ENCODE peak calls at places on chromosomes 7 and 10, in seven cellular contexts. U is A549, D is thyroid gland, G is adrenal gland, L is heart left ventricle, X is suprapubic skin, O is GM12878. K is an unnamed sample. For H3K9me3, the result is how much of the 10 kb centered on the place peaks cover.

GRCh38 chr7:151735854-151736402 is 141.0 kb downstream of the PRKAG2 start:
- DNase-seq in G (no peak), L (no peak), O (no peak), U (no peak), D (no peak), X (no peak), K (no peak)

GRCh38 chr10:129598413-129598812 is 131.4 kb downstream of the MGMT start:
- DNase-seq in D (no peak), O (no peak), L (no peak), U (no peak), G (no peak), X (no peak), K (no peak)

GRCh38 chr10:127976286-127976685 is 69.4 kb downstream of the PTPRE start:
- DNase-seq in L (no peak), G (no peak), O (no peak), U (no peak), D (no peak), X (no peak), K (no peak)

GRCh38 chr10:19817251-19818046 is 1.2 kb downstream of the PLXDC2 start:
- DNase-seq in O (no peak), L (no peak), D (peak), U (no peak), X (peak), G (peak), K (no peak)

GRCh38 chr10:71685554-71686202 is 33.9 kb downstream of the C10orf105 start:
- DNase-seq in O (no peak), X (no peak), G (no peak), U (no peak), L (no peak), D (peak), K (no peak)

GRCh38 chr7:21358640-21359039 is 69.2 kb upstream of the SP4 start:
- DNase-seq in X (no peak), D (no peak), G (no peak), L (no peak), U (no peak), O (no peak), K (no peak)

GRCh38 chr7:128176696-128177095 is 64.4 kb upstream of the LEP start:
- DNase-seq in G (no peak), U (no peak), O (no peak), X (no peak), L (no peak), D (no peak), K (no peak)

GRCh38 chr7:95730493-95731280 is 41.7 kb upstream of the DYNC1I1 start:
- DNase-seq in G (peak), O (no peak), L (no peak), D (peak), U (no peak), X (no peak), K (no peak)

GRCh38 chr7:143013473-143013872 is 13.5 kb downstream of the OR9A2 start:
- DNase-seq in U (no peak), L (no peak), D (peak), O (no peak), G (peak), X (no peak), K (no peak)

GRCh38 chr10:71075066-71075758 is 137.2 kb upstream of the UNC5B start:
- DNase-seq in U (no peak), G (peak), L (peak), D (no peak), X (peak), O (no peak), K (no peak)

GRCh38 chr10:100998991-100999741 is 442 bp upstream of the LZTS2 start:
- DNase-seq in L (peak), G (peak), D (peak), X (peak), U (peak), O (no peak), K (peak)

GRCh38 chr10:88159127-88159829 is 295.9 kb downstream of the PTEN start:
- DNase-seq in D (no peak), G (no peak), L (no peak), U (no peak), O (no peak), X (no peak), K (no peak)

GRCh38 chr7:95608344-95609173 is 12.2 kb upstream of the PDK4 start:
- DNase-seq in G (peak), U (peak), D (peak), X (peak), L (peak), O (peak), K (peak)

GRCh38 chr7:116271161-116271979 is 61.0 kb downstream of the TES start:
- DNase-seq in G (no peak), X (no peak), L (no peak), D (no peak), O (no peak), U (no peak), K (no peak)

GRCh38 chr10:102401322-102401614 is 5.8 kb downstream of the NFKB2 start:
- DNase-seq in D (no peak), L (no peak), U (no peak), O (no peak), G (no peak), X (no peak), K (no peak)

GRCh38 chr10:117442521-117442920 is 67.3 kb upstream of the PDZD8 start:
- DNase-seq in X (no peak), L (no peak), D (no peak), U (no peak), G (no peak), O (no peak), K (no peak)

GRCh38 chr10:99828464-99828863 is 46.0 kb downstream of the ABCC2 start:
- DNase-seq in L (no peak), G (no peak), D (no peak), X (no peak), U (no peak), O (peak), K (no peak)

GRCh38 chr10:22325272-22325947 is 4.5 kb downstream of the BMI1 start:
- DNase-seq in D (peak), L (peak), O (no peak), U (peak), G (peak), X (peak), K (no peak)

GRCh38 chr10:70925377-70926214 is 37.2 kb upstream of the PCBD1 start:
- DNase-seq in G (no peak), X (no peak), U (peak), L (no peak), O (no peak), D (peak), K (no peak)

GRCh38 chr10:47381427-47382379 is 2.4 kb downstream of the ZNF488 start:
- DNase-seq in D (no peak), L (no peak), X (no peak), G (no peak), U (no peak), O (no peak), K (no peak)

GRCh38 chr10:50576245-50576815 is 47.4 kb downstream of the SGMS1 start:
- DNase-seq in G (peak), D (peak), X (no peak), O (no peak), L (no peak), U (no peak), K (no peak)

GRCh38 chr10:130935051-130935450 is 376.5 kb downstream of the TCERG1L start:
- DNase-seq in U (no peak), X (no peak), L (no peak), D (no peak), G (peak), O (no peak), K (no peak)

GRCh38 chr7:145156834-145157233 is 321.0 kb upstream of the TPK1 start:
- DNase-seq in U (no peak), G (no peak), X (no peak), L (no peak), O (no peak), D (no peak), K (no peak)

GRCh38 chr10:119679480-119679829 is 28.3 kb downstream of the BAG3 start:
- DNase-seq in G (no peak), D (no peak), U (no peak), L (no peak), O (no peak), X (no peak), K (no peak)

GRCh38 chr10:119680668-119681070 is 29.5 kb downstream of the BAG3 start:
- DNase-seq in D (no peak), G (no peak), U (no peak), O (no peak), L (no peak), X (no peak), K (no peak)

GRCh38 chr10:119677904-119678755 is 26.9 kb downstream of the BAG3 start:
- DNase-seq in O (no peak), X (peak), G (no peak), L (no peak), D (no peak), U (no peak), K (no peak)

GRCh38 chr10:119677126-119677525 is 25.9 kb downstream of the BAG3 start:
- DNase-seq in D (no peak), O (no peak), X (no peak), L (no peak), G (no peak), U (no peak), K (no peak)

DNA sequence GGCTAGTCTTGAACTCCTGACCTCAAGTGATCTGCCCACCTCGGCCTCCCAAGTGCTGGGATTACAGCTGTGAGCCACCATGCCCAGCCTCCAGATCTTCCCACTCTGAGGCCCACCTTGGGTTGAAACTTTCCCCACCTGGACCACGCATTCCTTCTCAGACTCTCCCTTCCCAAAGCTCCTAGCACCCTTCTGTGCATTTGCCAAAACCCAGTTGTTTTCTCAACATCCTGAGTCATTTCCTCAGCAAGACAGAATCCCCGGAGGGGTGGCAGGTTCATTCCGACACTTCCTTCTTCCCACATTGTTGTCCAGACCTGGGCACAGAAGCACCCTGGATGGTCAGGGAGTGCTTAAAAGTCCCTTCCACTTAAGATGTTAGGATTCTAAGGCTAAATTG is 28.9 kb downstream of the BAG3 start:
- DNase-seq in G (no peak), L (no peak), D (no peak), U (peak), X (no peak), O (no peak), K (no peak)
- TF ChIP-seq POLR2A in G (no peak), L (no peak), D (no peak), U (no peak), X (no peak), O (no peak), K (no peak)

GRCh38 chr7:16320261-16320660 is 101.1 kb downstream of the CRPPA start:
- DNase-seq in O (no peak), X (no peak), U (no peak), D (no peak), G (no peak), L (no peak), K (no peak)

GRCh38 chr7:16323313-16323712 is 98.0 kb downstream of the CRPPA start:
- DNase-seq in D (no peak), G (no peak), O (no peak), X (no peak), U (no peak), L (no peak), K (no peak)

GRCh38 chr7:16326099-16326498 is 95.2 kb downstream of the CRPPA start:
- DNase-seq in X (no peak), D (no peak), G (no peak), O (no peak), U (no peak), L (no peak), K (no peak)
- H3K9me3 ChIP-seq in X (under half), D (under half), G (under half), O (under half), U (under half), L (under half), K (under half)

GRCh38 chr7:2379821-2380450 is 23.5 kb upstream of the CHST12 start:
- DNase-seq in O (no peak), G (no peak), U (no peak), D (no peak), X (no peak), L (no peak), K (no peak)

GRCh38 chr7:2381881-2382509 is 21.4 kb upstream of the CHST12 start:
- DNase-seq in G (no peak), L (no peak), X (no peak), D (no peak), U (no peak), O (no peak), K (no peak)

GRCh38 chr7:2381227-2381626 is 22.2 kb upstream of the CHST12 start:
- DNase-seq in L (no peak), U (no peak), G (no peak), X (no peak), D (no peak), O (no peak), K (no peak)

GRCh38 chr7:2379161-2379560 is 24.2 kb upstream of the CHST12 start:
- DNase-seq in U (no peak), L (no peak), D (no peak), X (no peak), G (no peak), O (no peak), K (no peak)

DNA sequence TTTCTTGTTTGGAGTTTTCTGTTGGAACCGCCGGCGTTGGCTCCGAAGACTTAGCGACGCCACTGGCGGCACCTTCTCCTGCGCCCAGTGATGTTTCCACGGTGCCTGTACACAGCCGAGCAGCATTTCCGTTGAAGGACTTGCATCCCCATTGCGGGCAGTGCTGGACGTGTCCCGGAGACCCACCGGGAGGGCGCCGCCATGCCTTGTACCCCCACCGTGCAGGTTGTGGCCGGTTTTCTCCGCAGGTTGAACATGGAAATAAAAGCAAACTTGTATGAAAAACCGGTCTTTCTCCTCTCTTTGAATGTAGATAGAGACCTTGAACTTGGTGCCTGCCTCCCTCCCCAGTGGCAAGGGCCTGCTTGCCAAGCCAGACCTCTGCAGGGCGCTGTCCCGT is 22.9 kb upstream of the CHST12 start:
- DNase-seq in U (no peak), D (no peak), G (no peak), O (no peak), X (no peak), L (no peak), K (no peak)
- TF ChIP-seq POLR2A in U (no peak), D (no peak), G (no peak), O (no peak), X (no peak), L (no peak), K (no peak)

GRCh38 chr7:157952050-157952667 is 615.4 kb downstream of the DNAJB6 start:
- DNase-seq in O (no peak), G (no peak), U (no peak), X (no peak), D (no peak), L (no peak), K (no peak)

GRCh38 chr7:157954901-157955300 is 618.1 kb downstream of the DNAJB6 start:
- DNase-seq in D (no peak), L (no peak), G (no peak), U (no peak), O (no peak), X (no peak), K (no peak)

GRCh38 chr7:157949711-157950110 is 612.9 kb downstream of the DNAJB6 start:
- DNase-seq in X (no peak), D (no peak), U (no peak), O (no peak), L (no peak), G (no peak), K (no peak)

GRCh38 chr7:157952841-157953645 is 616.2 kb downstream of the DNAJB6 start:
- DNase-seq in L (no peak), U (no peak), G (no peak), X (no peak), D (no peak), O (no peak), K (no peak)

GRCh38 chr7:157951300-157952049 is 614.7 kb downstream of the DNAJB6 start:
- DNase-seq in G (no peak), D (no peak), L (no peak), O (no peak), U (no peak), X (no peak), K (no peak)
- H3K9me3 ChIP-seq in G (under half), D (under half), L (under half), O (under half), U (under half), X (under half), K (half or more)

GRCh38 chr10:11746883-11747539 is 4.8 kb downstream of the ECHDC3 start:
- DNase-seq in U (no peak), G (peak), O (no peak), D (no peak), L (no peak), X (no peak), K (no peak)
- TF ChIP-seq POLR2A in U (no peak), G (no peak), O (no peak), D (no peak), L (no peak), X (no peak), K (no peak)

GRCh38 chr7:53491041-53491440 is 455.6 kb downstream of the POM121L12 start:
- DNase-seq in O (no peak), D (no peak), L (no peak), U (no peak), X (no peak), G (no peak), K (no peak)
- H3K9me3 ChIP-seq in O (under half), D (under half), L (under half), U (under half), X (under half), G (under half), K (under half)

GRCh38 chr10:89644967-89645741 is at the start of gene PANK1:
- DNase-seq in D (peak), G (peak), U (peak), L (peak), X (peak), O (peak), K (peak)
- TF ChIP-seq POLR2A in D (no peak), G (peak), U (peak), L (no peak), X (no peak), O (peak), K (peak)

GRCh38 chr7:71444130-71444529 is 312.2 kb downstream of the GALNT17 start:
- DNase-seq in L (no peak), U (no peak), D (no peak), X (no peak), O (no peak), G (no peak), K (no peak)

GRCh38 chr7:71443197-71443542 is 311.2 kb downstream of the GALNT17 start:
- DNase-seq in X (no peak), U (no peak), G (no peak), L (no peak), O (no peak), D (no peak), K (no peak)

GRCh38 chr7:71439316-71439715 is 307.4 kb downstream of the GALNT17 start:
- DNase-seq in X (no peak), D (no peak), O (no peak), L (no peak), U (no peak), G (no peak), K (no peak)

GRCh38 chr7:71442492-71443196 is 310.7 kb downstream of the GALNT17 start:
- DNase-seq in G (no peak), D (peak), U (no peak), X (no peak), L (no peak), O (no peak), K (no peak)
- H3K9me3 ChIP-seq in G (under half), D (under half), U (under half), X (under half), L (under half), O (under half), K (under half)

GRCh38 chr10:112949875-112950507 is at the start of gene TCF7L2:
- DNase-seq in D (peak), U (peak), G (peak), L (peak), O (no peak), X (peak), K (peak)
- TF ChIP-seq POLR2A in D (peak), U (no peak), G (peak), L (no peak), O (no peak), X (no peak), K (peak)

GRCh38 chr7:67711706-67712105 is 715.1 kb downstream of the TYW1 start:
- DNase-seq in G (no peak), X (no peak), D (no peak), L (no peak), U (no peak), O (no peak), K (no peak)
- H3K9me3 ChIP-seq in G (under half), X (under half), D (under half), L (under half), U (under half), O (under half), K (under half)